ENCODE peak calls at places on chromosome X, in four cellular contexts. T, S, P and Q are unnamed samples.

GRCh38 chrX:101028562-101028961 is 23.3 kb downstream of the TRMT2B start:
- DNase-seq in T (no peak), S (no peak), P (no peak), Q (no peak)

GRCh38 chrX:134948333-134949241 is 42.2 kb upstream of the SMIM10 start:
- DNase-seq in T (no peak), S (no peak), P (no peak), Q (no peak)

GRCh38 chrX:29024813-29025342 is 437.6 kb downstream of the IL1RAPL1 start:
- DNase-seq in T (no peak), S (no peak), P (no peak), Q (no peak)

GRCh38 chrX:12975670-12975965 is 708 bp downstream of the TMSB4X start:
- DNase-seq in T (peak; percentile 78), S (no peak), P (no peak), Q (no peak)

GRCh38 chrX:22748093-22748999 is 251.4 kb upstream of the DDX53 start:
- DNase-seq in T (peak; percentile 68), S (no peak), P (peak; percentile 36), Q (no peak)

GRCh38 chrX:100642296-100642695 is 1.7 kb upstream of the SRPX2 start:
- DNase-seq in T (no peak), S (no peak), P (no peak), Q (no peak)

GRCh38 chrX:153981771-153982533 is 9.4 kb downstream of the TMEM187 start:
- DNase-seq in T (no peak), S (no peak), P (no peak), Q (no peak)

GRCh38 chrX:37378399-37378798 is 29.2 kb downstream of the PRRG1 start:
- DNase-seq in T (peak; percentile 5), S (no peak), P (no peak), Q (no peak)

GRCh38 chrX:57445046-57445445 is 146.8 kb upstream of the ZXDB start:
- DNase-seq in T (no peak), S (no peak), P (no peak), Q (no peak)

GRCh38 chrX:104668550-104668949 is 102.6 kb downstream of the IL1RAPL2 start:
- DNase-seq in T (peak; percentile 14), S (no peak), P (no peak), Q (no peak)

GRCh38 chrX:37986893-37987292 is 19.5 kb upstream of the SYTL5 start:
- DNase-seq in T (no peak), S (no peak), P (no peak), Q (no peak)

GRCh38 chrX:64842492-64842891 is 133.8 kb downstream of the ZC4H2 start:
- DNase-seq in T (no peak), S (no peak), P (no peak), Q (no peak)

GRCh38 chrX:128106630-128107029 is 54.4 kb upstream of the ACTRT1 start:
- DNase-seq in T (peak; percentile 49), S (no peak), P (peak; percentile 1), Q (no peak)

GRCh38 chrX:5702890-5703289 is 525.8 kb downstream of the NLGN4X start:
- DNase-seq in T (no peak), S (no peak), P (no peak), Q (no peak)

GRCh38 chrX:133444196-133444595 is 28.9 kb upstream of the GPC4 start:
- DNase-seq in T (no peak), S (no peak), P (no peak), Q (no peak)

GRCh38 chrX:3134316-3134715 is 93.0 kb downstream of the ARSF start:
- DNase-seq in T (no peak), S (no peak), P (no peak), Q (no peak)

GRCh38 chrX:155071694-155072215 is 447 bp downstream of the BRCC3 start:
- DNase-seq in T (peak; percentile 52), S (no peak), P (no peak), Q (no peak)

GRCh38 chrX:124530803-124531202 is 184.4 kb downstream of the SH2D1A start:
- DNase-seq in T (no peak), S (no peak), P (no peak), Q (no peak)

GRCh38 chrX:132758778-132759177 is 199.7 kb downstream of the HS6ST2 start:
- DNase-seq in T (no peak), S (no peak), P (no peak), Q (no peak)

GRCh38 chrX:100447563-100448397 is 37.7 kb upstream of the PCDH19 start:
- DNase-seq in T (peak; percentile 63), S (peak; percentile 20), P (peak; percentile 46), Q (no peak)

GRCh38 chrX:15525664-15526416 is 25.2 kb downstream of the BMX start:
- DNase-seq in T (no peak), S (no peak), P (no peak), Q (no peak)

GRCh38 chrX:39559229-39559628 is 538.5 kb downstream of the BCOR start:
- DNase-seq in T (no peak), S (no peak), P (no peak), Q (no peak)

GRCh38 chrX:66200855-66201795 is 37.1 kb downstream of the HEPH start:
- DNase-seq in T (no peak), S (no peak), P (peak; percentile 13), Q (no peak)

GRCh38 chrX:154829102-154829501 is 5.4 kb downstream of the SMIM9 start:
- DNase-seq in T (no peak), S (no peak), P (no peak), Q (no peak)

GRCh38 chrX:124641737-124642491 is 295.6 kb downstream of the SH2D1A start:
- DNase-seq in T (no peak), S (no peak), P (no peak), Q (no peak)

GRCh38 chrX:71637253-71637618 is 18.9 kb upstream of the CXCR3 start:
- DNase-seq in T (no peak), S (no peak), P (no peak), Q (no peak)

GRCh38 chrX:6685489-6685888 is 150.6 kb upstream of the VCX3A start:
- DNase-seq in T (no peak), S (no peak), P (no peak), Q (no peak)

GRCh38 chrX:47958943-47959342 is 44.8 kb downstream of the ZNF182 start:
- DNase-seq in T (no peak), S (no peak), P (peak; percentile 18), Q (no peak)

GRCh38 chrX:115889121-115889890 is 281.2 kb upstream of the AGTR2 start:
- DNase-seq in T (no peak), S (no peak), P (no peak), Q (no peak)

GRCh38 chrX:46628406-46629371 is 55.1 kb downstream of the CHST7 start:
- DNase-seq in T (no peak), S (no peak), P (peak; percentile 57), Q (peak; percentile 2)

GRCh38 chrX:53246231-53246630 is 21.2 kb upstream of the KDM5C start:
- DNase-seq in T (no peak), S (no peak), P (no peak), Q (no peak)

GRCh38 chrX:73525928-73526690 is 36.9 kb upstream of the CHIC1 start:
- DNase-seq in T (peak; percentile 31), S (no peak), P (no peak), Q (no peak)

GRCh38 chrX:28922106-28922505 is 334.9 kb downstream of the IL1RAPL1 start:
- DNase-seq in T (no peak), S (no peak), P (no peak), Q (no peak)

GRCh38 chrX:130247996-130248395 is 20.7 kb downstream of the ZNF280C start:
- DNase-seq in T (no peak), S (no peak), P (no peak), Q (no peak)

GRCh38 chrX:135596495-135596894 is 76.0 kb downstream of the INTS6L start:
- DNase-seq in T (peak; percentile 69), S (no peak), P (peak; percentile 35), Q (no peak)

GRCh38 chrX:16786791-16787735 is 797 bp downstream of the TXLNG start:
- DNase-seq in T (peak; percentile 73), S (no peak), P (peak; percentile 55), Q (no peak)
- TF ChIP-seq CTCF in T (no peak), S (no peak), P (no peak), Q (no peak)

GRCh38 chrX:68807818-68808217 is 21.0 kb upstream of the EFNB1 start:
- DNase-seq in T (peak; percentile 42), S (no peak), P (no peak), Q (no peak)
- TF ChIP-seq CTCF in T (peak; percentile 46), S (no peak), P (no peak), Q (no peak)

DNA sequence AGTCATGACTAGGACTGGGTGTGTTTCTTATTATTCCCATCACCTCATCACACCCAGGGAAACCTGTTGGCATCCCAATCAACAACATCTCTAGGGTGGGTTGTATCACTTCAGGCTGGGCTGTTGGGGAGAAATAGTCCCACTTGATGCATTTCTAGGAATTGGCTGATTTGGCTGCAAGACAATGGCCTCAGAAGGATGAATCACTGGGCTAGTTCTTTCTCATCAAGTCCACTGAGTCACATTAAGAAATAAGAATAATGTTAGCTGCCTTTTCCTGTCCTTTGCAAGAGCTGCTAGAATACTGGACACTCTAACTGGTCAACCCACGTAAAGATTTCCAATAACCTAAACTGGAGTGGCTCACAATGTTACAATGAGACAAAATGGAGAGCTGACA is 104.2 kb downstream of the CHRDL1 start:
- DNase-seq in T (no peak), S (no peak), P (no peak), Q (no peak)
- TF ChIP-seq CTCF in T (no peak), S (no peak), P (no peak), Q (no peak)

DNA sequence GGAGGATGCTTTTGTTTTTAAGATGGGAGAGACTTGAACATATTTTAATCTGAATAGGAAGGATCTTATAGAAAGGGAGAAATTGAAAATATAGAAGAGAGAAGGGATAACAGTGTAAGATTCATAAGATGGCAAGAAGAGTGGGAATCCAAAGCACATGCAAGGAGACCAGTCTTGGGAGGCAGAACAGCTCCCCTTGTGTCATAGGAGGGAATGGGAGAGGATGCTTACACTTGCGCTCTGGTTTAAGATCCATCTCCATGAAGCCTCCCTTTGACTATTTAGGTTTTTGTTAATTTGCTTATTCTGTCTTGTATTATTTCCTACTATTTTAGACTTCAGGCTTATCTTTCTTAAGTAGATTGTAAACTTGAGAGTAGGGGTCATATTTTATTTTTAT is 42.7 kb downstream of the KIF4A start:
- DNase-seq in T (no peak), S (no peak), P (no peak), Q (no peak)
- TF ChIP-seq CTCF in T (peak; percentile 16), S (no peak), P (no peak), Q (no peak)

GRCh38 chrX:75155830-75156525 is at the start of gene ABCB7:
- DNase-seq in T (peak; percentile 82), S (no peak), P (peak; percentile 52), Q (no peak)
- TF ChIP-seq CTCF in T (peak; percentile 26), S (no peak), P (no peak), Q (no peak)

GRCh38 chrX:96684339-96685204 is at the start of gene DIAPH2:
- DNase-seq in T (peak; percentile 88), S (no peak), P (peak; percentile 60), Q (peak; percentile 32)
- TF ChIP-seq CTCF in T (peak; percentile 13), S (no peak), P (no peak), Q (peak; percentile 28)

DNA sequence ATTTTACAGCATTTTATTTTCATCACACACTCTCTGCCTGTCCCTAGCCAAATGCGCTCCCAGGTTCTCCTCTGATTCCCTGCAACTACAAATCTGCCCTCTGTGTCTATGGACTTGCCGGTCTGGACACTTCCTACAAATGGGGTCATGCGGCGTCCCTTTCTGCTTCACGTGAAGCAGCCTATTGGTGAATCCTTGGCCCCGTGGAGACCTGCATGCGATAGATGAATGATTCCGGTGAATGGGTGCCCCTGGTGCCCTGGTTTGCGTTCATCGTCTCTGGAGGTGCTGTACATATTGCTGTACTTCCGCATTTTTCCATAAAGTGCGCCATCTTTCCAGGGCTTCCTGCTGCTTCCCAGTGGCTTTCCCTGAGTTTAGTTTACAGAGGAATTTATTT is 27.5 kb upstream of the CLCN4 start:
- DNase-seq in T (no peak), S (no peak), P (no peak), Q (no peak)
- TF ChIP-seq CTCF in T (no peak), S (no peak), P (no peak), Q (no peak)